ENCODE peak calls at places on chromosomes 4 and X, in four cellular contexts. Y is SK-N-SH, L is A549, O is K562. E is an unnamed sample.
A peak's percentile ranks its signal among the peaks of the same experiment; 100 is the strongest.

GRCh38 chr4:184514121-184514988 is 40.0 kb upstream of the IRF2 start:
- DNase-seq in L (peak; percentile 8), O (peak; percentile 26), Y (peak; percentile 35), E (peak; percentile 94)

GRCh38 chr4:17347445-17347844 is 164.4 kb downstream of the QDPR start:
- DNase-seq in L (peak; percentile 3), Y (peak; percentile 46), O (peak; percentile 17), E (no peak)

GRCh38 chr4:133355636-133356035 is 206.5 kb downstream of the PCDH10 start:
- DNase-seq in L (no peak), Y (no peak), O (no peak), E (no peak)

GRCh38 chr4:24863799-24864198 is 49.0 kb downstream of the CCDC149 start:
- DNase-seq in O (no peak), L (no peak), Y (no peak), E (no peak)

GRCh38 chr4:172996571-172997216 is 171.9 kb upstream of the GALNT7 start:
- DNase-seq in O (no peak), Y (no peak), L (peak; percentile 42), E (no peak)

GRCh38 chrX:78130396-78130795 is 9.1 kb downstream of the TAF9B start:
- DNase-seq in Y (no peak), L (no peak), O (no peak), E (no peak)

GRCh38 chr4:142516686-142517145 is 329.4 kb downstream of the INPP4B start:
- DNase-seq in L (no peak), Y (no peak), O (no peak), E (no peak)

GRCh38 chrX:47198026-47198686 is 4.5 kb downstream of the UBA1 start:
- DNase-seq in Y (no peak), L (no peak), O (no peak), E (no peak)

GRCh38 chr4:117596917-117597316 is 437.4 kb upstream of the NDST3 start:
- DNase-seq in O (no peak), L (no peak), Y (no peak), E (no peak)

GRCh38 chr4:73589887-73590801 is 30.1 kb downstream of the RASSF6 start:
- DNase-seq in O (no peak), L (no peak), Y (no peak), E (peak; percentile 94)

GRCh38 chrX:11792461-11793421 is 34.7 kb downstream of the MSL3 start:
- DNase-seq in O (no peak), Y (no peak), L (peak; percentile 7), E (peak; percentile 86)

GRCh38 chr4:75869100-75869499 is 33.2 kb downstream of the PPEF2 start:
- DNase-seq in O (no peak), L (no peak), Y (no peak), E (no peak)

GRCh38 chr4:182111586-182111985 is 131.6 kb upstream of the TENM3 start:
- DNase-seq in Y (no peak), O (no peak), L (no peak), E (no peak)

GRCh38 chr4:142840516-142841123 is 5.5 kb downstream of the INPP4B start:
- DNase-seq in O (no peak), Y (peak; percentile 21), L (peak; percentile 44), E (no peak)

GRCh38 chr4:183335369-183335940 is 13.2 kb upstream of the CLDN24 start:
- DNase-seq in O (no peak), L (peak; percentile 63), Y (no peak), E (no peak)
- TF ChIP-seq USF2 in O (no peak), L (no peak), Y (no peak), E (no peak)

DNA sequence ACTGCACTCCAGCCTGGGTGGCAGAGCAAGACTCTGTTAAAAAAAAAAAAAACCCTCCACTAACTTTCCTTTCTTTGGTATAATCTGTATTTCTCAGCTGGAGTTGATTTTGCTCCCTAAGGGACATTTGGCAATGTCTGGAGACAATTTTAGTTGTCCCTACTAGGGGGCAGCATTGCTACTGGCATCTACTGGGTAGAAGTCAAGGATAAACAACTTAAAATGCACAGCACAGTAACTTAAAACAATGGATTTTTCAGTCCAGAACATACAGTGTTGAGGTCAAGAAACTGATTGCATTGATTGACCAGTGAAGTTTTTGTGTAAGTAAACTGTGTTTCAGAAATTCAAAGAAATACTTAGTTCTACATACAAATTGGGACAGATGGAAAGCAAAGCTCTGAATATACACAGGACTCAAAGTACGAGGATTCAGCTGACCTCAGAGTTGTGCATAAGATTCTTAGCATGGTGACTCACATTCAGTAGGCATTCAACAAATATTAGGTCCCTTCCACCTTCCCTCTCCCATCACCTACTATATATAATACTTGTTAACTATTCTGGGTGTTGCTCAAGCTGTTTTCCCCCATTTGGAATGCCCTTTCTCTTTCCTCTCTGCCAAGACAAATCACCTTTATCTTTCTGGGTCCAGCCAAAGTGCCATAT is 8.8 kb downstream of the DDX53 start:
- DNase-seq in L (peak; percentile 31), Y (peak; percentile 20), O (no peak), E (no peak)
- TF ChIP-seq USF2 in L (no peak), Y (no peak), O (no peak), E (no peak)

GRCh38 chr4:124288706-124289486 is 423.6 kb downstream of the ANKRD50 start:
- DNase-seq in O (no peak), Y (no peak), L (no peak), E (no peak)

GRCh38 chr4:124295413-124295812 is 417.1 kb downstream of the ANKRD50 start:
- DNase-seq in O (no peak), L (no peak), Y (no peak), E (no peak)

DNA sequence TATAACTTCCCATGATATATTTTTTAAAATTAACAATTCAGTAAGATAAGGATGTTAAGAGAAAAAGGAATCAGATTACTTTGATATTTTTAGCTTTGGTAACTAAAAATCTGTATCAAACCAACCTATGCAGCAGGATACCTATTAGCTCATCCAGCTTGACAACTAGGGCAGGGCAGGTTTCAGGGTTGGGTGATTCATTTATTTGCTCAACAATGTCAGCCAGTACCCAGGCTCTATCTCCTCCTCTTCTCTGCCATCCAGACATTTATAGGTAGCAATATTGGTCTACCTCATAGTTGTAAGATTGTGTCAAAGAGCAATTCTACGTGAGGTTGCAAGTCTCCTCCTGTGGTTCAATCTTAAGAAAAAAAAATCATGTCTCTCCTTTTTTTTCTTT is 421.9 kb downstream of the ANKRD50 start:
- DNase-seq in O (no peak), L (peak; percentile 4), Y (no peak), E (no peak)
- TF ChIP-seq USF2 in O (no peak), L (no peak), Y (no peak), E (no peak)

DNA sequence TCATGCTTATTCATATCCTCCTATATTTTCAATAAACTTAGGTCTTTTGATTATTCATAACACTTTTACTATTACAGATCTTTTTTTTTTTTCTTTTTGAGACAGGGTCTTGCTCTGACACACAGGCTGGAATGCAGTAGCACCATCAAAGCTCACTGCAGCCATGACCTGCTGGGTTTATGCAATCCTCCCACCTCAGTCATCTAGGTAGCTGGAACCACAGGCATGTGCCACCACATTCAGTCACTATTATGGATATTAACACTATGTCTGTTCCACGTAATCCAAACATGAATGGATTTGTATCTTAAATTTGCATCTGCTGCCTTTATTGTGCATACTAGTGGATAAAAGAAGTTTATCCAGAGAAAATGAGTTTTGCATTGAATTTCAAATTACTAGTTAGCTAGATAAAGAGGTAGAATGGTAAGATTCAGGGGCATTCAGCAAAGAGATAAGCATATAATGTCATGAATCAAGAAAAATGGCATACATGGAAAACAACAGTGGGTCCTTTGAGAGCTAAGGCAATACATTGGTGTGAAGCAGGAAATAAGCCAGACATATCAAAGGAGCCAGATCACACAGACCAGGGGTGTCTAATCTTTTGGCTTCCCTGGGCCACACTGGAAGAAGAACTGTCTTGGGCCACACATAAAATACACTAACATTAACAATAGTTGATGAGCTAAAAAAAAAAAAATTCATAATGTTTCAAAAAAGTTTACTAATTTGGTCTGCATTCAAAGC is 13.9 kb downstream of the ANAPC10 start:
- DNase-seq in O (no peak), L (no peak), Y (no peak), E (no peak)
- TF ChIP-seq USF2 in O (no peak), L (no peak), Y (no peak), E (no peak)

GRCh38 chr4:37737456-37737855 is 51.3 kb upstream of the RELL1 start:
- DNase-seq in O (no peak), Y (no peak), L (no peak), E (no peak)
- TF ChIP-seq USF2 in O (no peak), Y (no peak), L (no peak), E (no peak)

GRCh38 chrX:74133156-74133796 is 170.7 kb upstream of the ZCCHC13 start:
- DNase-seq in O (peak; percentile 44), L (peak; percentile 62), Y (peak; percentile 63), E (peak; percentile 19)
- TF ChIP-seq USF2 in O (no peak), L (no peak), Y (no peak), E (no peak)

GRCh38 chrX:103052625-103053024 is 11.3 kb downstream of the BEX1 start:
- DNase-seq in O (no peak), Y (no peak), L (no peak), E (no peak)
- TF ChIP-seq USF2 in O (no peak), Y (no peak), L (no peak), E (no peak)

GRCh38 chr4:40369437-40370278 is 34.5 kb downstream of the CHRNA9 start:
- DNase-seq in L (no peak), O (no peak), Y (no peak), E (no peak)

GRCh38 chr4:40363382-40363920 is 28.3 kb downstream of the CHRNA9 start:
- DNase-seq in O (no peak), Y (no peak), L (no peak), E (no peak)

GRCh38 chr4:40372651-40373050 is 37.5 kb downstream of the CHRNA9 start:
- DNase-seq in O (no peak), Y (no peak), L (no peak), E (no peak)

GRCh38 chr4:40363945-40364344 is 28.8 kb downstream of the CHRNA9 start:
- DNase-seq in L (no peak), O (no peak), Y (no peak), E (no peak)

GRCh38 chr4:40367451-40367850 is 32.3 kb downstream of the CHRNA9 start:
- DNase-seq in L (no peak), O (no peak), Y (no peak), E (no peak)
- TF ChIP-seq USF2 in L (no peak), O (no peak), Y (no peak), E (no peak)

DNA sequence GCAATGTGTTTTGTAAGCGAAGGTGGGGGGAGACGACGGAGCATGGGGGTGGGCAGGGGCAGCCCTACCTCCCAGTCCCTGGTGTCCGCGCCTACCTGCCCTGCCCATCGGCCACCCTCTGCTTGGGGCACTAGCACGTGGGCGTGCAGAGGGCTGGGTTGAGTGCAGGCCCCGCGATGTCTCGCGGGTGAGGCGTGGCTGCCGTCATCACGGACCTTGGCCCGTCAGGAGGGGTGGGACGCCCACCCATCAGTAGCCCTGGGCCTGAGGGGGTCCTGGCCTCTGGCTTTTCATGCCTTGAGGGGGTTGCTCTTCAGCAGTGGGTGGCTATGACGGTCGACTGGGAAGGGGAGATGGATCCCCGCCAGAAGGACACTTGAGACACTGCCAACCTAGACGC is 36.1 kb upstream of the GEMIN8 start:
- DNase-seq in O (peak; percentile 14), L (no peak), Y (no peak), E (no peak)
- TF ChIP-seq USF2 in O (no peak), L (no peak), Y (no peak), E (no peak)